ENCODE peak calls at places on chromosomes 6 and 20, in five cellular contexts. One of them, this sample, is unnamed.

GRCh38 chr6:3769610-3770009 is 18.1 kb upstream of the PXDC1 start:
- DNase-seq in GM18507: no peak
- DNase-seq in progenitor cell of endocrine pancreas: no peak
- DNase-seq in DMS 273 treated with DMSO at 0.1 percent for 48 hours: no peak
- DNase-seq in PC-9: peak
- DNase-seq in this sample: no peak

GRCh38 chr6:44217332-44218143 is 812 bp downstream of the MYMX start:
- DNase-seq in GM18507: no peak
- DNase-seq in progenitor cell of endocrine pancreas: no peak
- DNase-seq in DMS 273 treated with DMSO at 0.1 percent for 48 hours: peak
- DNase-seq in PC-9: no peak
- DNase-seq in this sample: no peak

GRCh38 chr6:111122458-111123286 is 35.4 kb downstream of the SLC16A10 start:
- DNase-seq in GM18507: no peak
- DNase-seq in progenitor cell of endocrine pancreas: no peak
- DNase-seq in DMS 273 treated with DMSO at 0.1 percent for 48 hours: no peak
- DNase-seq in PC-9: no peak
- DNase-seq in this sample: no peak

GRCh38 chr6:159893064-159893463 is 2.3 kb downstream of the MAS1 start:
- DNase-seq in GM18507: no peak
- DNase-seq in progenitor cell of endocrine pancreas: no peak
- DNase-seq in DMS 273 treated with DMSO at 0.1 percent for 48 hours: no peak
- DNase-seq in PC-9: no peak
- DNase-seq in this sample: no peak

GRCh38 chr20:52405417-52405816 is 213.8 kb upstream of the ZFP64 start:
- DNase-seq in GM18507: no peak
- DNase-seq in progenitor cell of endocrine pancreas: no peak
- DNase-seq in DMS 273 treated with DMSO at 0.1 percent for 48 hours: no peak
- DNase-seq in PC-9: peak
- DNase-seq in this sample: no peak

GRCh38 chr6:50820590-50821234 is 2.0 kb downstream of the TFAP2B start:
- DNase-seq in GM18507: no peak
- DNase-seq in progenitor cell of endocrine pancreas: no peak
- DNase-seq in DMS 273 treated with DMSO at 0.1 percent for 48 hours: no peak
- DNase-seq in PC-9: no peak
- DNase-seq in this sample: no peak

GRCh38 chr20:57473246-57474042 is 51.5 kb downstream of the CTCFL start:
- DNase-seq in GM18507: no peak
- DNase-seq in progenitor cell of endocrine pancreas: no peak
- DNase-seq in DMS 273 treated with DMSO at 0.1 percent for 48 hours: no peak
- DNase-seq in PC-9: no peak
- DNase-seq in this sample: no peak

GRCh38 chr6:2353412-2354137 is 108.2 kb upstream of the GMDS start:
- DNase-seq in GM18507: peak
- DNase-seq in progenitor cell of endocrine pancreas: peak
- DNase-seq in DMS 273 treated with DMSO at 0.1 percent for 48 hours: peak
- DNase-seq in PC-9: peak
- DNase-seq in this sample: peak

GRCh38 chr20:31594558-31595379 is 10.3 kb upstream of the ID1 start:
- DNase-seq in GM18507: no peak
- DNase-seq in progenitor cell of endocrine pancreas: peak
- DNase-seq in DMS 273 treated with DMSO at 0.1 percent for 48 hours: no peak
- DNase-seq in PC-9: no peak
- DNase-seq in this sample: peak

GRCh38 chr6:106413016-106413415 is 52.5 kb downstream of the CRYBG1 start:
- DNase-seq in GM18507: no peak
- DNase-seq in progenitor cell of endocrine pancreas: no peak
- DNase-seq in DMS 273 treated with DMSO at 0.1 percent for 48 hours: no peak
- DNase-seq in PC-9: no peak
- DNase-seq in this sample: no peak